ENCODE peak calls at places on chromosomes 12 and 14, in four cellular contexts. I, Z, E and A are unnamed samples.

GRCh38 chr12:104356231-104357115 is 52.9 kb downstream of the EID3 start:
- DNase-seq in I (peak), E (no peak), Z (no peak), A (peak)

GRCh38 chr14:76531821-76532318 is 155.9 kb downstream of the ESRRB start:
- DNase-seq in E (no peak), Z (no peak), I (no peak), A (no peak)

GRCh38 chr12:99386907-99387306 is 260.6 kb upstream of the GARIN6 start:
- DNase-seq in I (peak), Z (peak), E (no peak), A (peak)

GRCh38 chr14:51638071-51638944 is 13.4 kb upstream of the FRMD6 start:
- DNase-seq in E (no peak), Z (peak), I (peak), A (peak)

GRCh38 chr14:75011356-75012097 is 8.8 kb downstream of the EIF2B2 start:
- DNase-seq in I (peak), Z (no peak), E (no peak), A (peak)

GRCh38 chr12:32615441-32615840 is 63.7 kb upstream of the DNM1L start:
- DNase-seq in Z (no peak), I (no peak), E (no peak), A (no peak)

GRCh38 chr12:69570000-69570516 is 15.2 kb upstream of the CCT2 start:
- DNase-seq in E (no peak), Z (peak), I (peak), A (no peak)

GRCh38 chr12:79360269-79360668 is 330.5 kb downstream of the PAWR start:
- DNase-seq in E (no peak), I (peak), Z (no peak), A (no peak)

GRCh38 chr12:54158581-54158980 is 30.2 kb downstream of the SMUG1 start:
- DNase-seq in I (no peak), E (no peak), Z (no peak), A (no peak)

GRCh38 chr12:9372202-9372601 is 164.0 kb upstream of the PZP start:
- DNase-seq in I (no peak), E (no peak), Z (no peak), A (no peak)

GRCh38 chr14:21704340-21704737 is 30.7 kb upstream of the OR4E1 start:
- DNase-seq in I (no peak), E (no peak), Z (no peak), A (no peak)

GRCh38 chr14:51395361-51395849 is 155.4 kb downstream of the TMX1 start:
- DNase-seq in Z (no peak), E (peak), I (peak), A (peak)

GRCh38 chr12:5262450-5262849 is 169.5 kb upstream of the NTF3 start:
- DNase-seq in E (no peak), Z (no peak), I (no peak), A (no peak)

GRCh38 chr12:49264466-49264872 is 413 bp upstream of the TUBA1C start:
- DNase-seq in E (no peak), Z (peak), I (peak), A (no peak)

GRCh38 chr12:110224379-110225304 is 56.4 kb upstream of the ATP2A2 start:
- DNase-seq in E (peak), Z (peak), I (peak), A (peak)

GRCh38 chr14:98878278-98878677 is 393.7 kb downstream of the BCL11B start:
- DNase-seq in Z (no peak), E (no peak), I (no peak), A (no peak)

GRCh38 chr14:103541494-103541943 is 12.5 kb downstream of the TRMT61A start:
- DNase-seq in I (no peak), E (no peak), Z (no peak), A (no peak)

GRCh38 chr14:106844608-106845285 is 1318.4 kb downstream of the TMEM121 start:
- DNase-seq in Z (peak), E (peak), I (no peak), A (no peak)

GRCh38 chr12:59036973-59037807 is 116.9 kb upstream of the LRIG3 start:
- DNase-seq in E (no peak), Z (no peak), I (peak), A (peak)

GRCh38 chr12:17456486-17456885 is 633.5 kb downstream of the RERGL start:
- DNase-seq in I (no peak), Z (no peak), E (no peak), A (no peak)

GRCh38 chr14:23054000-23054811 is 3.1 kb downstream of the CDH24 start:
- DNase-seq in Z (no peak), E (no peak), I (no peak), A (no peak)

GRCh38 chr12:64099430-64099829 is 122.7 kb downstream of the KICS2 start:
- DNase-seq in I (peak), Z (peak), E (peak), A (peak)

GRCh38 chr12:33653362-33653761 is 213.7 kb upstream of the SYT10 start:
- DNase-seq in E (no peak), Z (no peak), I (no peak), A (no peak)

GRCh38 chr12:53102883-53103807 is at the start of gene SOAT2:
- DNase-seq in I (no peak), Z (no peak), E (no peak), A (no peak)

GRCh38 chr12:41368006-41368405 is 179.9 kb downstream of the PDZRN4 start:
- DNase-seq in Z (no peak), I (peak), E (no peak), A (no peak)

GRCh38 chr14:31596691-31597090 is 35.5 kb downstream of the NUBPL start:
- DNase-seq in I (no peak), E (no peak), Z (no peak), A (no peak)

GRCh38 chr14:102498678-102499265 is 10.8 kb downstream of the ANKRD9 start:
- DNase-seq in I (no peak), Z (no peak), E (no peak), A (no peak)

GRCh38 chr12:54956818-54957641 is 27.5 kb downstream of the TESPA1 start:
- DNase-seq in E (no peak), Z (no peak), I (no peak), A (no peak)

GRCh38 chr14:59664741-59665140 is 88.1 kb upstream of the CCDC175 start:
- DNase-seq in Z (no peak), I (peak), E (no peak), A (no peak)

GRCh38 chr12:16300706-16301105 is 23.2 kb upstream of the SLC15A5 start:
- DNase-seq in Z (no peak), I (peak), E (peak), A (peak)

GRCh38 chr12:57309420-57309819 is 58.4 kb upstream of the STAC3 start:
- DNase-seq in Z (no peak), I (peak), E (no peak), A (peak)

GRCh38 chr14:104586832-104587620 is 7.5 kb downstream of the C14orf180 start:
- DNase-seq in I (no peak), Z (no peak), E (no peak), A (no peak)

GRCh38 chr14:65483647-65484046 is 71.1 kb downstream of the FUT8 start:
- DNase-seq in Z (no peak), E (no peak), I (no peak), A (peak)

DNA sequence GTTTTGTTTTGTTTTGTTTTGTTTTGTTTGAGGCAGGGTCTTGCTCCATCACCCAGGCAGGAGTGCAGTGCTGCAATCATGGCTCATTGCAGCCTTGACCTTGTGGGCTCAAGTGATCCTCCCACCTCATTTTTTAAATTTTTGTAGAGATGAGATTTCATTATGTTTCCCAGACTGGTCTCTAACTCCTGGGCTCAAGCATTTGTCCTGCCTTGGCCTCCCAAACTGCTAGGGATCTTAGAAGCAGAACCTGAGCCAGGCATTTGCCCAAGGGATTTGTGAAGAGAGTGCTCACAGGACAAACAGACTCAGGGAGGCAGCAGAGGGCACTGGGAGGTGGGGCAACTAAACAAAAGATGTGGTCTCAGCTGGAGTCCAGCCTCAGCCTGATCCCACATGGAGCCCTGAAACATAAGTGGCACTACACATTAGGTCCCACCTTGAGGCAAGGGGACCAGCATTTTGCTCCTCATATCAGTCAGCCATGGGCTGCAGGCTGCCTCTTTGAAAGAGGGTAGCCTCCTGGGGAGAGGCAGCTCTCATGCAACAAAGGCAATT is 86.2 kb upstream of the CMKLR1 start:
- DNase-seq in E (no peak), I (no peak), Z (no peak), A (no peak)
- TF ChIP-seq CTCF in E (no peak), I (no peak), Z (no peak), A (no peak)

GRCh38 chr14:94671870-94672444 is 59.8 kb downstream of the SERPINA3 start:
- DNase-seq in E (no peak), I (no peak), Z (no peak), A (no peak)
- TF ChIP-seq CTCF in E (no peak), I (no peak), Z (no peak), A (peak)

DNA sequence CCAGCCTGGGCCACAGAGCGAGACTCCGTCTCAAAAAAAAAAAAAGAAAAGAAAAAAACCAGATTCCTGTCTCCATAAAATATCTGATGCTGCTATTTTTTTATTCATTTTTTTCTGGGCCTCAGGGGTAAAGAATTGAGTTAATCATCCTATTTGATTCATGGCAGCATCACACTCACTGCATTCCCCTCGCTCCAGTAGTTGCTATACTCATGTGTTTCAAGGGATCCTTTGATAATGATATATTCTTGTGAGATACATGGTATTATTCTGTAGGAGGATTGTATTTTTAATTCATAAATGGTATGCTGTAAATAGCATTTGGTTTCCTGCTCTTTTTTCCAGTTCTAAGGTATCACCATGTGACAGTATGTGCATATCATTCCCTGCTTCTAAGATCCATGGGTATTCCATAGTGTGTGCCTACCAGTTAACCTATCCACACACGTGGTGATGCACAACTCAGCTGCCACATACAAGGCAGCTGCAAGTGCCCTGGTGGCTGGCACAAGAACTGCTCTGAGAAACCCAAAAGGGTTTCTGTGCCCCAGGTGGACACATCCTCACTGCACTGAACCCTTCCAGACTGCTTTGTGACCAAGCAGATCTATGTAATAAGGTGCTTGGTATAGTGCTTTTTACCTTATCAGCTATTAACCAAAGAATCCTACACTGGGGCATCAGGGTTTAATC is 74.7 kb downstream of the ZFP36L1 start:
- DNase-seq in I (no peak), E (no peak), Z (peak), A (no peak)
- TF ChIP-seq CTCF in I (peak), E (no peak), Z (peak), A (peak)

GRCh38 chr14:35959835-35960234 is 133.7 kb downstream of the BRMS1L start:
- DNase-seq in I (no peak), E (no peak), Z (no peak), A (no peak)
- TF ChIP-seq CTCF in I (no peak), E (no peak), Z (peak), A (no peak)

GRCh38 chr12:40122842-40123241 is 17.0 kb upstream of the SLC2A13 start:
- DNase-seq in Z (no peak), E (no peak), I (no peak), A (no peak)

GRCh38 chr12:40117818-40118217 is 11.9 kb upstream of the SLC2A13 start:
- DNase-seq in Z (no peak), I (no peak), E (no peak), A (no peak)
- TF ChIP-seq CTCF in Z (no peak), I (no peak), E (no peak), A (no peak)

GRCh38 chr12:121397521-121397920 is 2.4 kb upstream of the RNF34 start:
- DNase-seq in E (no peak), I (no peak), Z (no peak), A (no peak)

GRCh38 chr12:121400332-121401139 is 618 bp downstream of the RNF34 start:
- DNase-seq in Z (no peak), E (peak), I (peak), A (peak)

GRCh38 chr12:121403721-121404120 is 3.8 kb downstream of the RNF34 start:
- DNase-seq in Z (no peak), I (no peak), E (no peak), A (no peak)

GRCh38 chr12:121404734-121405133 is 4.8 kb downstream of the RNF34 start:
- DNase-seq in I (peak), E (no peak), Z (no peak), A (peak)

DNA sequence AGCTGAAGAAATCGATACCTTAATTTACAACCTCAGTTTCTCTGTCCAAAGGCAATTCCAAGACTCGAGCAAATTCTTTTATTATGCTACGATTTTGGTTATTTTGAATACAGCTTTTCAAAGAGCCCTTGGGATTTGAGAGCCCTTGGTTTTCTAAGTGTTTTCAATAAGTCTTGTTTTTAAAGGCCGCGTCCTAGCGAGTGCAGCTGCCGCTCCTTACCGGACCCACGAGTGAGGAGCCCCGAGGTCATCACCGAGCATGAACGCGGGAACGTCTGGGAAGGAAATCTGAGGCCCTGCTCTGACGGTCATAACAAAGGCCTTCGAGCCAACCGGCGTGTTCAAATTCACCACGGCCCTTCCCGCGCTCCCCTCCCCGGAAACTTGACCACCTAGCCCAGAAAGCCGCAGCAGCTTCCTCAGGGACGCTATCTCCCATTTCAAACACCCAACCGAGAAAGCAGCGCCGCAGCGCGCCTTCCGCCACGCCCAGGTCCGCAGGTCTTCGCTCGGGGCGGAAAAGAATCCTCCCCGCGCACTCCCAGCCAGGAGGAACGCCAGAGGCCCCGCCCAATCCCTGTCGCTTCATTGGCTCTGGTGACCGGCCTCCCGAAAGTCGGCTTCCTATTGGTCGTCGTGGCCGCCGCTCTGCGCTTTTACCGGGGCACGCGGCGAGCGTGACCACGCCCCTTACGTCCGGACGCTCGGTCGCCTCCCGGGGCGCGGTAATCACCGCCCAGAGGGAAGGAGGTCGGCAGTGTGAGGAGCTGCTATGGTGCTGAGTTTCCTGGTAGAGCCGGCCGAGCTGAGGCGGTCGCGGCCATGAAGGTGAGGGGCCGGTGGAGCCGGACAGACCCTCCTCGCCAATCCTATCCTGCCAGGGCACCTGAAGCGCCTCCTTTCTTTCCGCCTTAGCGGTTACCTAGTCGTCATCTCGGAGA is at the start of gene RNF34:
- DNase-seq in I (peak), E (peak), Z (peak), A (peak)
- TF ChIP-seq CTCF in I (no peak), E (no peak), Z (no peak), A (no peak)

GRCh38 chr14:49881296-49882006 is 11.4 kb upstream of the ARF6 start:
- DNase-seq in E (no peak), I (no peak), Z (no peak), A (no peak)

GRCh38 chr14:49880267-49881064 is 12.4 kb upstream of the ARF6 start:
- DNase-seq in I (no peak), Z (no peak), E (no peak), A (no peak)

GRCh38 chr14:49876563-49877127 is 16.2 kb upstream of the ARF6 start:
- DNase-seq in I (no peak), Z (no peak), E (no peak), A (no peak)

GRCh38 chr14:49882826-49883694 is 9.8 kb upstream of the ARF6 start:
- DNase-seq in Z (no peak), E (no peak), I (peak), A (peak)

GRCh38 chr14:49879683-49880204 is 13.1 kb upstream of the ARF6 start:
- DNase-seq in I (peak), Z (peak), E (peak), A (peak)
- TF ChIP-seq CTCF in I (peak), Z (peak), E (peak), A (peak)

DNA sequence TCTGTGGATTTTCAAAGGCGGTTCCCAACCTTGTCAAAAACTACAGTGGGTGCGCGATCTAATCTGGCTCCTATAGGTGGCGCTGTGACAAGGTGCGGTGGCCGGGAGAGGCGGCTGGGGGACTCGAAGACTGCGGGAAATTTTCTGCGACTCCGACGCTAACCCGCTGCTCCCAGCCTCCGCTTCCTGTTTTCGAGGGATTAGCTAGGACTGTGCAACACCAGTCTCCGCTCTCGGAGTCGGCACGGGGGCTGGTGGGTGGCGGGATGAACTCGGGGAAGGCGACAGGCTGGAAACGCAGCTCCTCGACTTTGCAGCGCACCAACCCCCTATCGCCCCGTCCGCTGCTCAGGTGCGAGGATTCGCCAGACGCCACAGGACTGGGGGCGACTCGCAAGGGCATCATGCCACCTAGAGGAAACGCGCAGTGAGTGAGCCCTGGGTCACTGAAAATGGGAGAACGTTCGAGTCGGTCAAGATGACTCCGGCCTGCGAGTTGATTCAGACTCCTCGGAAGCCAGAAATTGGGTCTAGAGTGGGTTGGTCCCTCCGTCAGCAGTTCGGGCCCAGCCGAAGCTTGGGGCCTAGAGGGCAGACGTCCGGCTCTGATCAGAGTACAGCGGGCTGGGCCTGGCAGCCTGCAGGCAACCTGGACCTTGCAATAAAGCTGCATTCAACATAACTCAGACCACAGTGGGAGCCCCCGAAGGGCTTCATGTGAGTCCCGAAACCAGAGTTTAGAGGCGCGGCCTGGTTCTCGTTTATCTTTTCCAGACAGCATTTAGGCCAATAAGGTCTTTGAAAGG is 5.5 kb upstream of the PAX9 start:
- DNase-seq in E (no peak), Z (peak), I (no peak), A (no peak)
- TF ChIP-seq CTCF in E (no peak), Z (peak), I (peak), A (peak)